ENCODE peak calls at places on chromosomes 7 and 10, in ten cellular contexts. E is mucosa of descending colon, X is heart left ventricle, K is MCF 10A, M is AG09319, O is astrocyte of the spinal cord, Y is endothelial cell, S is cardiac muscle cell, D is PC-3, T is type B pancreatic cell. C is an unnamed sample.

GRCh38 chr7:45662540-45663166 is 88.5 kb downstream of the ADCY1 start:
- DNase-seq in Y (no peak), D (no peak), M (no peak), X (no peak), E (no peak), O (no peak), T (peak), K (no peak), S (no peak), C (no peak)

GRCh38 chr7:28181921-28182517 is 1.4 kb upstream of the JAZF1 start:
- DNase-seq in T (no peak), S (no peak), Y (no peak), M (no peak), K (no peak), O (no peak), E (no peak), X (peak), D (no peak), C (no peak)

GRCh38 chr10:86167762-86168128 is 198.8 kb downstream of the GRID1 start:
- DNase-seq in Y (no peak), D (no peak), S (no peak), K (no peak), E (no peak), O (no peak), M (no peak), T (no peak), X (no peak), C (no peak)

GRCh38 chr7:6419310-6419773 is 28.4 kb downstream of the DAGLB start:
- DNase-seq in X (no peak), O (peak), Y (no peak), M (no peak), D (no peak), S (no peak), E (no peak), K (no peak), T (no peak), C (no peak)

GRCh38 chr10:103828587-103829186 is 26.7 kb downstream of the SH3PXD2A start:
- DNase-seq in T (no peak), K (no peak), M (no peak), Y (no peak), X (no peak), E (no peak), S (no peak), O (peak), D (no peak), C (no peak)

GRCh38 chr7:81600608-81601007 is 169.2 kb downstream of the HGF start:
- DNase-seq in Y (no peak), X (no peak), D (peak), K (no peak), M (peak), S (no peak), E (no peak), T (no peak), O (peak), C (no peak)

GRCh38 chr7:105723582-105723981 is 142.3 kb upstream of the EFCAB10 start:
- DNase-seq in E (no peak), D (no peak), T (no peak), X (no peak), S (no peak), K (no peak), M (no peak), Y (no peak), O (no peak), C (no peak)

GRCh38 chr10:18450298-18450697 is 201.1 kb downstream of the NSUN6 start:
- DNase-seq in X (no peak), D (no peak), K (no peak), M (no peak), E (no peak), Y (no peak), T (no peak), O (no peak), S (no peak), C (no peak)

GRCh38 chr10:30095811-30096422 is 36.5 kb upstream of the JCAD start:
- DNase-seq in Y (no peak), E (no peak), O (peak), X (no peak), D (no peak), T (no peak), K (no peak), S (no peak), M (no peak), C (no peak)

GRCh38 chr7:96663457-96663856 is 46.2 kb downstream of the SEM1 start:
- DNase-seq in K (no peak), Y (no peak), S (no peak), E (no peak), D (no peak), X (no peak), O (no peak), T (no peak), M (no peak), C (no peak)

GRCh38 chr10:51073461-51074237 is 638 bp upstream of the PRKG1 start:
- DNase-seq in K (no peak), O (no peak), D (peak), M (no peak), X (peak), S (peak), T (no peak), E (no peak), Y (peak), C (no peak)

GRCh38 chr7:85075864-85076263 is 111.0 kb downstream of the SEMA3D start:
- DNase-seq in K (no peak), D (no peak), S (no peak), E (no peak), T (no peak), Y (no peak), M (no peak), X (no peak), O (no peak), C (no peak)

GRCh38 chr7:106582365-106582764 is 78.6 kb downstream of the CCDC71L start:
- DNase-seq in T (no peak), X (no peak), O (no peak), Y (no peak), S (no peak), E (no peak), K (no peak), D (no peak), M (no peak), C (no peak)

GRCh38 chr7:107234436-107234835 is 65.6 kb downstream of the HBP1 start:
- DNase-seq in E (no peak), T (no peak), S (no peak), O (no peak), X (no peak), K (no peak), M (no peak), Y (no peak), D (peak), C (peak)

GRCh38 chr7:158760936-158761335 is 56.3 kb upstream of the NCAPG2 start:
- DNase-seq in D (no peak), O (no peak), X (no peak), E (no peak), Y (no peak), K (peak), T (no peak), M (no peak), S (no peak), C (no peak)

GRCh38 chr10:25047902-25048301 is 31.5 kb downstream of the THNSL1 start:
- DNase-seq in X (peak), E (no peak), K (peak), S (no peak), O (peak), D (peak), T (no peak), M (peak), Y (no peak), C (peak)

GRCh38 chr10:4174197-4174596 is 389.2 kb upstream of the KLF6 start:
- DNase-seq in M (no peak), X (no peak), S (peak), O (no peak), E (no peak), D (peak), T (no peak), Y (no peak), K (peak), C (no peak)
- TF ChIP-seq CTCF in M (peak), X (no peak), S (no peak), O (no peak), E (no peak), D (peak), T (no peak), Y (no peak), K (peak), C (peak)

DNA sequence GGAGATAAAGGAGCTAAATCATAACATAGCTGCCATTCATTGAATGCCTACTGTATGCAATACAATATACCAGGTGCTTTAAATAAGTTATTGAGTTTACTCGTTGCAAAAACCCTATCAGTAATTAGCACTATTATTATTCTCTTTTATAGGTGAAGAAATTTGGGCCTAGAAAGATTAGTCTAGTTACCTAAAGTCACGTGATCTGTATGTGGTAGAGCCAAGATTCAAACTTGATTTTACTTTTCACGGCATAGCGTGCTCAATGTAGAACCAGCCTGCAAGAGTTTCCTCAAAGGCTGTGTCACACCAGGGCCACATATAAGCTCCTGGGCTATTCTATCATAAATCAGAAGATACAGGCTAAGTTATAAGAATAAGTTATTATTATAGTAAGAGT is 439.9 kb downstream of the GFRA1 start:
- DNase-seq in Y (no peak), M (no peak), D (no peak), S (no peak), T (no peak), K (no peak), O (no peak), E (no peak), X (no peak), C (no peak)
- TF ChIP-seq CTCF in Y (no peak), M (no peak), D (no peak), S (no peak), T (no peak), K (no peak), O (no peak), E (no peak), X (no peak), C (no peak)

GRCh38 chr10:119383174-119383856 is 159.2 kb downstream of the RGS10 start:
- DNase-seq in T (no peak), M (no peak), Y (no peak), O (no peak), K (no peak), S (no peak), D (no peak), E (no peak), X (no peak), C (no peak)
- TF ChIP-seq CTCF in T (no peak), M (no peak), Y (no peak), O (no peak), K (no peak), S (no peak), D (no peak), E (no peak), X (no peak), C (no peak)

GRCh38 chr10:90577569-90577968 is 280.3 kb downstream of the HTR7 start:
- DNase-seq in Y (no peak), T (no peak), K (no peak), O (no peak), D (no peak), E (no peak), X (no peak), M (no peak), S (no peak), C (no peak)

GRCh38 chr10:90583416-90583815 is 274.4 kb downstream of the HTR7 start:
- DNase-seq in M (no peak), E (no peak), T (no peak), S (no peak), D (no peak), X (no peak), Y (no peak), K (no peak), O (peak), C (no peak)

GRCh38 chr10:90579602-90580242 is 278.1 kb downstream of the HTR7 start:
- DNase-seq in D (peak), S (no peak), X (no peak), Y (peak), E (no peak), T (no peak), M (no peak), K (peak), O (peak), C (peak)
- TF ChIP-seq CTCF in D (peak), S (peak), X (no peak), Y (peak), E (no peak), T (peak), M (no peak), K (no peak), O (peak), C (peak)